ENCODE peak calls at places on chromosomes 4 and X, in five cellular contexts. D is cardiac muscle cell, S is transverse colon, J is mammary epithelial cell, U is colonic mucosa. K is an unnamed sample.
A peak's percentile ranks its signal among the peaks of the same experiment; 100 is the strongest.

GRCh38 chr4:56803473-56803872 is 18.0 kb downstream of the SPINK2 start:
- DNase-seq in S (no peak), D (peak; percentile 13), J (peak; percentile 12), U (no peak), K (peak; percentile 60)

GRCh38 chr4:82785248-82786003 is 13.2 kb downstream of the SCD5 start:
- DNase-seq in S (no peak), U (no peak), J (peak; percentile 91), D (peak; percentile 93), K (no peak)

GRCh38 chr4:150771374-150771773 is 189.4 kb downstream of the MAB21L2 start:
- DNase-seq in D (no peak), S (no peak), J (no peak), U (no peak), K (no peak)

GRCh38 chrX:15977644-15978043 is 123.0 kb upstream of the AP1S2 start:
- DNase-seq in U (no peak), D (no peak), S (no peak), J (no peak), K (no peak)

GRCh38 chr4:85725727-85726170 is 250.8 kb downstream of the ARHGAP24 start:
- DNase-seq in J (no peak), S (peak; percentile 8), D (peak; percentile 62), U (no peak), K (peak; percentile 43)

GRCh38 chr4:157221895-157222763 is 1.6 kb downstream of the GRIA2 start:
- DNase-seq in J (no peak), D (no peak), U (no peak), S (no peak), K (no peak)

GRCh38 chrX:110167952-110168451 is 149.9 kb downstream of the AMMECR1 start:
- DNase-seq in S (peak; percentile 22), U (no peak), J (peak; percentile 27), D (peak; percentile 32), K (no peak)

GRCh38 chr4:152591361-152591760 is 55.5 kb upstream of the FBXW7 start:
- DNase-seq in J (peak; percentile 42), D (peak; percentile 66), U (peak; percentile 48), S (peak; percentile 63), K (peak; percentile 15)

GRCh38 chr4:122584517-122584916 is 36.3 kb downstream of the IL21 start:
- DNase-seq in J (peak; percentile 74), S (no peak), D (peak; percentile 84), U (no peak), K (no peak)

GRCh38 chrX:67546496-67547423 is 2.9 kb downstream of the AR start:
- DNase-seq in D (no peak), J (no peak), U (no peak), S (no peak), K (no peak)

GRCh38 chrX:103442536-103442901 is 66.2 kb downstream of the BEX3 start:
- DNase-seq in S (no peak), U (no peak), J (peak; percentile 82), D (peak; percentile 51), K (no peak)

GRCh38 chr4:77788990-77789389 is 30.2 kb downstream of the CNOT6L start:
- DNase-seq in J (no peak), S (no peak), D (no peak), U (no peak), K (no peak)

GRCh38 chrX:69538321-69538876 is 34.3 kb downstream of the NALF2 start:
- DNase-seq in U (peak; percentile 71), D (peak; percentile 79), J (peak; percentile 14), S (peak; percentile 77), K (peak; percentile 50)

GRCh38 chr4:30721353-30722091 is 1.4 kb downstream of the PCDH7 start:
- DNase-seq in S (peak; percentile 37), U (peak; percentile 22), D (peak; percentile 39), J (peak; percentile 69), K (peak; percentile 18)

GRCh38 chr4:76689079-76689817 is 208.7 kb downstream of the SOWAHB start:
- DNase-seq in S (peak; percentile 52), D (peak; percentile 48), J (peak; percentile 68), U (peak; percentile 58), K (peak; percentile 32)

GRCh38 chr4:37845201-37845600 is 18.7 kb downstream of the PGM2 start:
- DNase-seq in U (no peak), J (no peak), S (no peak), D (no peak), K (no peak)

GRCh38 chrX:153635788-153636668 is 11.0 kb upstream of the DUSP9 start:
- DNase-seq in S (no peak), U (no peak), J (no peak), D (no peak), K (no peak)

GRCh38 chrX:49077941-49078340 is 1.7 kb downstream of the WDR45 start:
- DNase-seq in S (no peak), U (no peak), D (no peak), J (no peak), K (no peak)

GRCh38 chr4:107616838-107617389 is 103.1 kb downstream of the PAPSS1 start:
- DNase-seq in S (no peak), U (no peak), D (no peak), J (no peak), K (no peak)

GRCh38 chr4:27836505-27836904 is 975.9 kb downstream of the STIM2 start:
- DNase-seq in J (no peak), U (no peak), S (no peak), D (no peak), K (no peak)

GRCh38 chr4:110824344-110824743 is 201.5 kb upstream of the PITX2 start:
- DNase-seq in J (no peak), U (no peak), S (no peak), D (no peak), K (no peak)

GRCh38 chr4:83113429-83113786 is 1.1 kb downstream of the PLAC8 start:
- DNase-seq in D (no peak), S (no peak), J (peak; percentile 14), U (no peak), K (no peak)

GRCh38 chr4:19700951-19701350 is 550.8 kb upstream of the SLIT2 start:
- DNase-seq in S (no peak), U (no peak), J (no peak), D (no peak), K (no peak)

DNA sequence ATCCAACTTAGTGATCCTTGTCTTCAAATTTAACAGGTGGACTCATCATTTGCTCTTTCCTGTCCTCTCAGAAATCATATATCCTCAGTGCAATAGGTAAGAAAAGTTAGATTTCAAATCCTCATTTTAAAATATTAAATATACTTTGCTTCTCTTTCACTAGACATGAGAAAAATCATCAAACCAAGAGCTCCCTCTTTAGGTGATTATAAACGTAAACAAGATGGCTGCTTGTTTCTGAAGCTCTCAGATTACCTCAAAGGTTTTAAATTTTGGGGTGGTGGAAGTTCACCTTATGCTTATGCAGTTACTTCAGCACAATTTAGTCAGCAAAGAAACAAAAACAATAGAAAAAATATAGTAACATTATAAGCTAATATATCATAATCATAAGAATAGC is 27.3 kb downstream of the CSN3 start:
- DNase-seq in S (no peak), J (peak; percentile 0), D (peak; percentile 16), U (no peak), K (no peak)
- TF ChIP-seq CTCF in S (no peak), J (no peak), D (peak; percentile 17), U (no peak), K (peak; percentile 25)

GRCh38 chrX:84709987-84710386 is 207.7 kb upstream of the HDX start:
- DNase-seq in U (no peak), D (no peak), J (no peak), S (no peak), K (no peak)

GRCh38 chrX:84710611-84711010 is 208.4 kb upstream of the HDX start:
- DNase-seq in J (no peak), U (no peak), S (no peak), D (no peak), K (no peak)

GRCh38 chrX:84717344-84717743 is 215.1 kb upstream of the HDX start:
- DNase-seq in S (no peak), D (no peak), U (no peak), J (no peak), K (no peak)

GRCh38 chrX:84712621-84713020 is 210.4 kb upstream of the HDX start:
- DNase-seq in U (no peak), S (no peak), D (no peak), J (no peak), K (no peak)

DNA sequence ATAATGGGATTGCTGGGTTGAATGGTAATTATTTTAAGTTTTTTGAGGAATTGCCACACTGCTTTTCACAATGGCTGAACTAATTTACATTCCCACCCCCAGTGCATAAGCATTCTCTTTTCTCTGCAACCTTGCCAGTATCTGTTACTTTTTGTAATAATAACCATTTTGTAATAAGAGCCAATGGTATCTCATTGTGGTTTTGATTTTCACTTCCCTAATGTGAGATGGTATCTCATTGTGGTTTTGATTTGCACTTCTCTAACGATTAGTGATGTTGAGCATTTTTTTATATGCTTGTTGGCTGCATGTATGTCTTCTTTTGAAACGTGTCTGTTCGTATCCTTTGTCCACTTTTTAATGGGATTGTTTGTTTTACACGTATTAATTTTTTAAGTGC is 213.1 kb upstream of the HDX start:
- DNase-seq in S (no peak), D (no peak), U (no peak), J (no peak), K (no peak)
- H3K36me3 ChIP-seq in S (no peaks in the 10 kb centered on the region), D (no peaks in the 10 kb centered on the region), U (no peaks in the 10 kb centered on the region), J (no peaks in the 10 kb centered on the region), K (no peaks in the 10 kb centered on the region)

GRCh38 chr4:2047031-2047660 is 12.0 kb upstream of the NAT8L start:
- DNase-seq in D (no peak), S (no peak), J (no peak), U (no peak), K (peak; percentile 6)

GRCh38 chr4:2044542-2045517 is 14.3 kb upstream of the NAT8L start:
- DNase-seq in S (no peak), U (no peak), J (no peak), D (no peak), K (no peak)

GRCh38 chr4:2047781-2048581 is 11.1 kb upstream of the NAT8L start:
- DNase-seq in J (no peak), S (no peak), D (no peak), U (no peak), K (no peak)

GRCh38 chr4:2045518-2045951 is 13.6 kb upstream of the NAT8L start:
- DNase-seq in U (no peak), D (no peak), S (no peak), J (peak; percentile 26), K (no peak)

GRCh38 chr4:2046031-2046961 is 12.8 kb upstream of the NAT8L start:
- DNase-seq in J (no peak), U (no peak), S (no peak), D (no peak), K (no peak)
- TF ChIP-seq CTCF in J (no peak), U (no peak), S (no peak), D (peak; percentile 32), K (no peak)

DNA sequence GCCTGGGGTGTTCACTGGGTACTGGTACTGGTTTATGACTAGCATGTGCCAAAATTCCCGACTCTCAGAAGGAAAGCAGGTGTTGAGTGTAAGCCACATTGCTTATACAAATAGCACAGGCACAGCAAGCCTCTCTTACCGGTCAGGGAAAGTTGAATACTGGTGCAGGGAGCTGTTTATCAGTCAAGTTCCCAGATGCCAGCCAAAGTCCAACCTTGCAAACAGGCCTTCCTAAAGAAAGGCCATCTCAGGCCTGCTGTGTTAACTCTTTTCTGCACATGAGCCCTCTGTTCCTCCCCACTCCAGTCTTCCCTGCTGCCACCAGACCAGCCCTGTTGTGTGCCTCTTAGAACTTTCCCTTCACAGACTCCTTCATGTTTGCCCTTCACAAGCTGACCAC is 34.2 kb downstream of the PKD2 start:
- DNase-seq in J (no peak), D (no peak), U (no peak), S (no peak), K (no peak)
- H3K36me3 ChIP-seq in J (peaks cover 23% of the 10 kb centered on the region), D (peaks cover 63% of the 10 kb centered on the region), U (no peaks in the 10 kb centered on the region), S (peaks cover 30% of the 10 kb centered on the region), K (peaks cover 9% of the 10 kb centered on the region)

K was measured in GM06990.